ENCODE peak calls at places on chromosomes 16 and 17, in eight cellular contexts. One of them, this sample, is unnamed.

GRCh38 chr16:19524356-19524865 is 669 bp downstream of the CCP110 start:
- DNase-seq in prostate gland: no peak
- DNase-seq in fibroblast of the aortic adventitia: no peak
- DNase-seq in AG04450: no peak
- DNase-seq in ovary: no peak
- DNase-seq in psoas muscle: no peak
- DNase-seq in AG04449: no peak
- DNase-seq in fibroblast of mammary gland: no peak
- DNase-seq in this sample: no peak

GRCh38 chr17:50785942-50786570 is 18.7 kb upstream of the ANKRD40CL start:
- DNase-seq in AG04450: peak
- DNase-seq in ovary: no peak
- DNase-seq in fibroblast of the aortic adventitia: peak
- DNase-seq in psoas muscle: no peak
- DNase-seq in prostate gland: peak
- DNase-seq in AG04449: no peak
- DNase-seq in fibroblast of mammary gland: peak
- DNase-seq in this sample: no peak

GRCh38 chr17:19242926-19243325 is 5.8 kb downstream of the EPN2 start:
- DNase-seq in psoas muscle: no peak
- DNase-seq in ovary: no peak
- DNase-seq in fibroblast of mammary gland: no peak
- DNase-seq in AG04450: no peak
- DNase-seq in prostate gland: no peak
- DNase-seq in fibroblast of the aortic adventitia: no peak
- DNase-seq in AG04449: no peak
- DNase-seq in this sample: no peak

GRCh38 chr16:65634291-65634690 is 512.4 kb upstream of the CDH11 start:
- DNase-seq in ovary: no peak
- DNase-seq in fibroblast of mammary gland: peak
- DNase-seq in prostate gland: no peak
- DNase-seq in AG04449: no peak
- DNase-seq in AG04450: no peak
- DNase-seq in psoas muscle: no peak
- DNase-seq in fibroblast of the aortic adventitia: no peak
- DNase-seq in this sample: no peak

GRCh38 chr16:83804366-83804765 is 3.4 kb upstream of the HSBP1 start:
- DNase-seq in ovary: no peak
- DNase-seq in fibroblast of the aortic adventitia: no peak
- DNase-seq in AG04449: no peak
- DNase-seq in fibroblast of mammary gland: no peak
- DNase-seq in psoas muscle: no peak
- DNase-seq in prostate gland: no peak
- DNase-seq in AG04450: no peak
- DNase-seq in this sample: no peak

GRCh38 chr17:14337596-14338079 is 36.8 kb downstream of the HS3ST3B1 start:
- DNase-seq in ovary: no peak
- DNase-seq in psoas muscle: no peak
- DNase-seq in fibroblast of the aortic adventitia: no peak
- DNase-seq in AG04450: no peak
- DNase-seq in prostate gland: no peak
- DNase-seq in fibroblast of mammary gland: no peak
- DNase-seq in AG04449: no peak
- DNase-seq in this sample: no peak

GRCh38 chr16:16045879-16046278 is 96.5 kb downstream of the ABCC1 start:
- DNase-seq in ovary: no peak
- DNase-seq in psoas muscle: no peak
- DNase-seq in fibroblast of mammary gland: no peak
- DNase-seq in fibroblast of the aortic adventitia: no peak
- DNase-seq in AG04449: no peak
- DNase-seq in prostate gland: no peak
- DNase-seq in AG04450: no peak
- DNase-seq in this sample: no peak

GRCh38 chr16:12833939-12834338 is 30.3 kb upstream of the CPPED1 start:
- DNase-seq in AG04449: no peak
- DNase-seq in prostate gland: no peak
- DNase-seq in AG04450: no peak
- DNase-seq in fibroblast of mammary gland: no peak
- DNase-seq in psoas muscle: no peak
- DNase-seq in ovary: no peak
- DNase-seq in fibroblast of the aortic adventitia: no peak
- DNase-seq in this sample: peak

GRCh38 chr16:65655802-65656201 is 533.9 kb upstream of the CDH11 start:
- DNase-seq in fibroblast of mammary gland: no peak
- DNase-seq in AG04450: no peak
- DNase-seq in prostate gland: no peak
- DNase-seq in AG04449: no peak
- DNase-seq in psoas muscle: no peak
- DNase-seq in fibroblast of the aortic adventitia: no peak
- DNase-seq in ovary: no peak
- DNase-seq in this sample: no peak

GRCh38 chr16:75273054-75273925 is 21.9 kb upstream of the BCAR1 start:
- DNase-seq in fibroblast of the aortic adventitia: peak
- DNase-seq in AG04450: no peak
- DNase-seq in fibroblast of mammary gland: peak
- DNase-seq in AG04449: no peak
- DNase-seq in ovary: no peak
- DNase-seq in psoas muscle: no peak
- DNase-seq in prostate gland: no peak
- DNase-seq in this sample: peak

GRCh38 chr17:15651001-15651582 is 31.6 kb upstream of the FBXW10B start:
- DNase-seq in psoas muscle: no peak
- DNase-seq in fibroblast of the aortic adventitia: no peak
- DNase-seq in AG04449: no peak
- DNase-seq in fibroblast of mammary gland: no peak
- DNase-seq in ovary: peak
- DNase-seq in prostate gland: no peak
- DNase-seq in AG04450: no peak
- DNase-seq in this sample: no peak

GRCh38 chr16:65989861-65990260 is 376.6 kb upstream of the CDH5 start:
- DNase-seq in fibroblast of the aortic adventitia: peak
- DNase-seq in AG04449: no peak
- DNase-seq in prostate gland: no peak
- DNase-seq in ovary: no peak
- DNase-seq in AG04450: no peak
- DNase-seq in psoas muscle: no peak
- DNase-seq in fibroblast of mammary gland: peak
- DNase-seq in this sample: no peak

GRCh38 chr17:76560877-76561221 is 21.0 kb downstream of the PRCD start:
- DNase-seq in fibroblast of mammary gland: no peak
- DNase-seq in psoas muscle: no peak
- DNase-seq in AG04450: no peak
- DNase-seq in AG04449: no peak
- DNase-seq in fibroblast of the aortic adventitia: no peak
- DNase-seq in ovary: no peak
- DNase-seq in prostate gland: no peak
- DNase-seq in this sample: no peak

GRCh38 chr17:76561332-76561731 is 21.5 kb downstream of the PRCD start:
- DNase-seq in fibroblast of mammary gland: no peak
- DNase-seq in prostate gland: no peak
- DNase-seq in fibroblast of the aortic adventitia: no peak
- DNase-seq in psoas muscle: no peak
- DNase-seq in AG04450: no peak
- DNase-seq in ovary: no peak
- DNase-seq in AG04449: no peak
- DNase-seq in this sample: no peak

GRCh38 chr17:76561799-76562268 is 22.0 kb downstream of the PRCD start:
- DNase-seq in fibroblast of the aortic adventitia: peak
- DNase-seq in AG04450: no peak
- DNase-seq in ovary: no peak
- DNase-seq in psoas muscle: no peak
- DNase-seq in prostate gland: no peak
- DNase-seq in AG04449: no peak
- DNase-seq in fibroblast of mammary gland: peak
- DNase-seq in this sample: no peak

GRCh38 chr17:76560036-76560876 is 20.4 kb downstream of the PRCD start:
- DNase-seq in ovary: no peak
- DNase-seq in AG04450: no peak
- DNase-seq in AG04449: no peak
- DNase-seq in prostate gland: no peak
- DNase-seq in fibroblast of mammary gland: no peak
- DNase-seq in fibroblast of the aortic adventitia: no peak
- DNase-seq in psoas muscle: no peak
- DNase-seq in this sample: no peak

GRCh38 chr17:76562734-76563148 is 22.9 kb downstream of the PRCD start:
- DNase-seq in ovary: peak
- DNase-seq in prostate gland: no peak
- DNase-seq in psoas muscle: no peak
- DNase-seq in fibroblast of mammary gland: peak
- DNase-seq in fibroblast of the aortic adventitia: peak
- DNase-seq in AG04450: peak
- DNase-seq in AG04449: peak
- DNase-seq in this sample: no peak
- H3K4me3 ChIP-seq in ovary: no peak
- H3K4me3 ChIP-seq in prostate gland: no peak
- H3K4me3 ChIP-seq in psoas muscle: peak
- H3K4me3 ChIP-seq in fibroblast of mammary gland: no peak
- H3K4me3 ChIP-seq in fibroblast of the aortic adventitia: no peak
- H3K4me3 ChIP-seq in AG04450: no peak
- H3K4me3 ChIP-seq in AG04449: no peak
- H3K4me3 ChIP-seq in this sample: no peak

DNA sequence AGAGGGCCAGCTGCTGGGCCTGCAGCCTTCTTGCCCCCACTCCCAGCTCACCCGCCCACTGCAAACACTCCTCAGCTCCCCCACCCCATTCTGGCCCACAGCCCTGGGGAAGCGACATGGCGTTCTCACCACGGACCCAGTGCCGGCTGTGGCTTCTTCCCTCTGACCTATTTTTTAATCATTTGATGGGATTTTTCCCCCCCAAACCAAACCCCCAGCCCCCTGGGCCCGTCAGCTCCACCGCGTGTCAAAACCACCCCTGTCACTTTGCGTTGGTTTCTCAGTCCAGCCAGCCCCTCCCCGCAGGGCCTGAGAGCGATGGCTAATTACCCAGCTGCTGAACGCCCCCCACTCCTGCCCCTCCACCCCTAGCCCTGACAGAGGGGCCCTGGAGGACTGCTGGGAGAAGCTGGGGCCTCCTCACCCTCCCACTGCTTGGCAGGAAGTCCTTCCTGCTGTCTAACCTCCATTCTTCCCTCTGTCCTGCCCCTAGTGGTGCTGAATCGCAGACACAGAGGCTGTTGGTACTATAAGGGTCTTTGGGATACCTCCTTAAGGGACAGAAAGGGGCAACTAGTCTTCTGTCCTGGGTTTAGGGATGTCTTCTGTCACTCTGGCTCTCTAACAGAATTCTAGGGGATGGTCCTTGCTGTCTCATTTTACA is 7.5 kb upstream of the TBX21 start:
- DNase-seq in fibroblast of mammary gland: no peak
- DNase-seq in AG04450: no peak
- DNase-seq in psoas muscle: peak
- DNase-seq in ovary: no peak
- DNase-seq in AG04449: no peak
- DNase-seq in fibroblast of the aortic adventitia: no peak
- DNase-seq in prostate gland: no peak
- DNase-seq in this sample: no peak
- TF ChIP-seq CTCF in fibroblast of mammary gland: peak
- TF ChIP-seq CTCF in AG04450: peak
- TF ChIP-seq CTCF in psoas muscle: no peak
- TF ChIP-seq CTCF in ovary: no peak
- TF ChIP-seq CTCF in AG04449: no peak
- TF ChIP-seq CTCF in fibroblast of the aortic adventitia: no peak
- TF ChIP-seq CTCF in prostate gland: no peak
- TF ChIP-seq CTCF in this sample: no peak

GRCh38 chr17:4806420-4806769 is 557 bp upstream of the PLD2 start:
- DNase-seq in AG04449: no peak
- DNase-seq in fibroblast of the aortic adventitia: no peak
- DNase-seq in psoas muscle: no peak
- DNase-seq in ovary: no peak
- DNase-seq in fibroblast of mammary gland: no peak
- DNase-seq in prostate gland: no peak
- DNase-seq in AG04450: no peak
- DNase-seq in this sample: no peak
- H3K4me3 ChIP-seq in AG04449: peak
- H3K4me3 ChIP-seq in fibroblast of the aortic adventitia: peak
- H3K4me3 ChIP-seq in psoas muscle: peak
- H3K4me3 ChIP-seq in ovary: peak
- H3K4me3 ChIP-seq in fibroblast of mammary gland: peak
- H3K4me3 ChIP-seq in prostate gland: peak
- H3K4me3 ChIP-seq in AG04450: peak
- H3K4me3 ChIP-seq in this sample: peak

DNA sequence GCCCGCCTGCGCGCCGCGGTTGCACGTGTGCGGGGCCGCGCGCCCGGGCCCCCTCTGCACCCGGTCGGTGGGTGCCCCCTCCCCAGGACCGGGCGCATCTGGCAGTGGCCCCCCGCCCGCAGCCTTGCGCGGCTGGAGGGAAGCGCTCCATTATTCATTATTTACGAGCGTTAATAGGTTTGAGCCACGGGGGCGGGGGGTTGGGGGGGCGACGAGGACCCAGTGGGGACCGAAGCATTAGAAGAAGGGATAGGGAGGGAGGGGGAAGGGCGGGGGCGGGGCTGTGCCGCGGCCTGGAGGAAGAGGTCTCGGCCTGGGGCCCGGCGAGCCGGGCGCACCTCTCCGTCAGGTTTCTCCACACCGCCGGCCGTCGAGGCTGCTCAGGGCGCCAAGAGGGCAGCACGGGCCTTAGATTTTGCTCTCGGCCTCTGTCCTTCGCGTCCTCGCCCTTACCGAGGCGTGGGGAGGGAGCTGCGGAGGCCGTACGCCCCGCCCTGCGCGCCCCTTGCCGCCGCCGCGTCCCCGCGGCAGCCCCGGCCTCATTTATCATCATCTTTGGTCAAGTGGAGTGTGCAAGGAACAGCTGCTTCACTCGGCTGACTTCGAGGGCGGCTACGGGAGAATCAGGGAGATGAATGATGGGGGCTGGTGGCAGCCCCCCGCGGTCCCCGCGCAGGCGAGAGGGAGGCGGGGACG is 54.2 kb downstream of the SREBF1 start:
- DNase-seq in AG04449: no peak
- DNase-seq in AG04450: no peak
- DNase-seq in fibroblast of the aortic adventitia: no peak
- DNase-seq in ovary: peak
- DNase-seq in psoas muscle: no peak
- DNase-seq in fibroblast of mammary gland: no peak
- DNase-seq in prostate gland: no peak
- DNase-seq in this sample: no peak
- TF ChIP-seq CTCF in AG04449: no peak
- TF ChIP-seq CTCF in AG04450: no peak
- TF ChIP-seq CTCF in fibroblast of the aortic adventitia: no peak
- TF ChIP-seq CTCF in ovary: no peak
- TF ChIP-seq CTCF in psoas muscle: no peak
- TF ChIP-seq CTCF in fibroblast of mammary gland: no peak
- TF ChIP-seq CTCF in prostate gland: no peak
- TF ChIP-seq CTCF in this sample: no peak

GRCh38 chr17:35774499-35774898 is 13.8 kb downstream of the C17orf50 start:
- DNase-seq in psoas muscle: no peak
- DNase-seq in AG04450: no peak
- DNase-seq in fibroblast of the aortic adventitia: peak
- DNase-seq in prostate gland: peak
- DNase-seq in fibroblast of mammary gland: peak
- DNase-seq in ovary: no peak
- DNase-seq in AG04449: no peak
- DNase-seq in this sample: no peak
- H3K4me3 ChIP-seq in psoas muscle: no peak
- H3K4me3 ChIP-seq in AG04450: no peak
- H3K4me3 ChIP-seq in fibroblast of the aortic adventitia: no peak
- H3K4me3 ChIP-seq in prostate gland: no peak
- H3K4me3 ChIP-seq in fibroblast of mammary gland: no peak
- H3K4me3 ChIP-seq in ovary: no peak
- H3K4me3 ChIP-seq in AG04449: no peak
- H3K4me3 ChIP-seq in this sample: no peak

This sample was measured in kidney epithelial cell.